ENCODE peak calls at places on chromosomes 12 and 14, in seven cellular contexts. C, Y, X, W, M, L and P are unnamed samples.

GRCh38 chr14:55339770-55340169 is 68.5 kb downstream of the FBXO34 start:
- DNase-seq in L (no peak), Y (no peak), C (no peak), X (peak), M (no peak), W (peak), P (no peak)

GRCh38 chr12:107622005-107622404 is 63.6 kb upstream of the PWP1 start:
- DNase-seq in M (peak), Y (peak), L (no peak), W (peak), X (peak), C (no peak), P (no peak)

GRCh38 chr12:132084681-132085635 is 59.2 kb downstream of the DDX51 start:
- DNase-seq in L (peak), Y (no peak), X (peak), W (peak), C (peak), M (peak), P (no peak)

GRCh38 chr14:31205681-31206535 is 1.7 kb downstream of the HECTD1 start:
- DNase-seq in M (peak), W (peak), X (peak), Y (peak), L (no peak), C (no peak), P (no peak)

GRCh38 chr12:116798719-116799118 is 60.6 kb downstream of the RNFT2 start:
- DNase-seq in M (no peak), X (no peak), L (no peak), C (no peak), Y (no peak), W (no peak), P (no peak)

GRCh38 chr14:71574976-71575375 is 357.3 kb upstream of the RGS6 start:
- DNase-seq in M (no peak), L (no peak), X (peak), Y (no peak), W (peak), C (no peak), P (no peak)

GRCh38 chr12:53025250-53025649 is 19.0 kb downstream of the EIF4B start:
- DNase-seq in X (no peak), W (no peak), C (no peak), L (no peak), Y (no peak), M (no peak), P (no peak)

GRCh38 chr12:12008931-12009611 is 61.7 kb upstream of the BCL2L14 start:
- DNase-seq in Y (peak), W (peak), M (no peak), X (peak), L (no peak), C (peak), P (no peak)

GRCh38 chr14:84234281-84234680 is 1295.7 kb upstream of the FLRT2 start:
- DNase-seq in X (peak), Y (no peak), C (no peak), W (peak), M (no peak), L (no peak), P (no peak)

GRCh38 chr14:72779679-72780078 is 114.2 kb downstream of the DPF3 start:
- DNase-seq in C (no peak), L (no peak), M (no peak), W (no peak), Y (no peak), X (peak), P (no peak)

GRCh38 chr12:16608346-16608745 is 2.4 kb upstream of the LMO3 start:
- DNase-seq in C (no peak), L (no peak), W (no peak), Y (no peak), M (no peak), X (peak), P (no peak)

GRCh38 chr14:74133833-74134481 is 49.2 kb downstream of the LIN52 start:
- DNase-seq in L (no peak), C (no peak), W (no peak), X (no peak), M (peak), Y (no peak), P (no peak)

GRCh38 chr12:27709932-27710591 is 570 bp upstream of the MRPS35 start:
- DNase-seq in W (peak), C (no peak), Y (no peak), M (no peak), L (peak), X (peak), P (no peak)

GRCh38 chr14:69631509-69631908 is 20.1 kb downstream of the SUSD6 start:
- DNase-seq in W (peak), C (no peak), M (no peak), Y (no peak), L (no peak), X (no peak), P (no peak)

GRCh38 chr14:94682736-94683135 is 70.5 kb downstream of the SERPINA3 start:
- DNase-seq in W (no peak), Y (no peak), C (no peak), L (no peak), X (peak), M (no peak), P (no peak)

GRCh38 chr14:105090493-105091334 is 25.5 kb upstream of the GPR132 start:
- DNase-seq in W (peak), Y (peak), M (peak), L (peak), X (peak), C (peak), P (peak)

GRCh38 chr12:62693291-62694040 is 226.8 kb downstream of the MON2 start:
- DNase-seq in L (no peak), Y (no peak), C (no peak), M (no peak), W (no peak), X (no peak), P (no peak)

GRCh38 chr12:65510584-65511050 is 232.1 kb downstream of the MSRB3 start:
- DNase-seq in W (no peak), X (no peak), Y (no peak), C (no peak), M (peak), L (peak), P (no peak)

GRCh38 chr12:54983536-54984102 is 943 bp downstream of the TESPA1 start:
- DNase-seq in C (no peak), M (no peak), L (no peak), Y (no peak), W (no peak), X (no peak), P (no peak)

GRCh38 chr12:40942326-40942725 is 245.8 kb upstream of the PDZRN4 start:
- DNase-seq in W (peak), Y (no peak), C (no peak), L (no peak), X (peak), M (no peak), P (no peak)

GRCh38 chr12:3323002-3323685 is 167.9 kb upstream of the PRMT8 start:
- DNase-seq in Y (no peak), M (no peak), L (no peak), W (no peak), C (no peak), X (no peak), P (no peak)

GRCh38 chr14:69059658-69060648 is 80.9 kb upstream of the ACTN1 start:
- DNase-seq in M (no peak), Y (no peak), C (no peak), W (peak), X (peak), L (peak), P (no peak)

GRCh38 chr14:58238252-58239247 is 6.1 kb upstream of the PSMA3 start:
- DNase-seq in W (peak), X (peak), L (no peak), C (no peak), Y (peak), M (peak), P (no peak)

GRCh38 chr12:94767971-94768370 is 117.6 kb upstream of the TMCC3 start:
- DNase-seq in M (no peak), X (no peak), W (peak), L (no peak), Y (no peak), C (no peak), P (no peak)

GRCh38 chr14:64118892-64119291 is 175.3 kb downstream of the ESR2 start:
- DNase-seq in M (no peak), C (no peak), Y (no peak), W (no peak), L (no peak), X (peak), P (no peak)

GRCh38 chr12:92503977-92504966 is 198.5 kb upstream of the PLEKHG7 start:
- DNase-seq in M (no peak), W (no peak), L (peak), C (no peak), Y (peak), X (no peak), P (no peak)

GRCh38 chr14:69316449-69317391 is 56.8 kb downstream of the GALNT16 start:
- DNase-seq in L (peak), C (no peak), M (no peak), Y (no peak), X (peak), W (peak), P (no peak)

GRCh38 chr12:98939350-98939749 is 294.3 kb downstream of the APAF1 start:
- DNase-seq in X (peak), W (peak), L (no peak), C (no peak), Y (peak), M (peak), P (no peak)

GRCh38 chr14:39218171-39218769 is 15.4 kb upstream of the MIA2 start:
- DNase-seq in W (peak), C (no peak), M (no peak), X (peak), L (no peak), Y (no peak), P (no peak)

GRCh38 chr12:1501695-1502440 is 92.5 kb downstream of the FBXL14 start:
- DNase-seq in X (no peak), C (no peak), M (no peak), L (no peak), Y (no peak), W (no peak), P (no peak)

GRCh38 chr14:59687663-59688062 is 111.1 kb upstream of the CCDC175 start:
- DNase-seq in W (no peak), X (peak), C (no peak), M (no peak), L (no peak), Y (no peak), P (no peak)

GRCh38 chr14:87732562-87732961 is 260.4 kb downstream of the GALC start:
- DNase-seq in L (no peak), X (no peak), M (no peak), C (no peak), Y (no peak), W (no peak), P (no peak)

GRCh38 chr12:66453837-66454236 is 151.5 kb downstream of the HELB start:
- DNase-seq in L (no peak), M (no peak), W (peak), X (no peak), C (no peak), Y (no peak), P (no peak)

GRCh38 chr12:93243689-93244513 is 133.8 kb upstream of the NUDT4 start:
- DNase-seq in Y (peak), W (peak), C (peak), X (peak), L (peak), M (no peak), P (no peak)